ENCODE peak calls at places on chromosomes 13 and 19, in eight cellular contexts. One of them, this sample, is unnamed.

GRCh38 chr13:113634279-113635047 is 23.5 kb downstream of the ATP4B start:
- DNase-seq in HTR-8/SVneo: no peak
- DNase-seq in HS-5: no peak
- DNase-seq in Jurkat, Clone E6-1: peak; percentile 25
- DNase-seq in AG09319: no peak
- DNase-seq in C1 segment of cervical spinal cord: no peak
- DNase-seq in T1000: no peak
- DNase-seq in brain microvascular endothelial cell: no peak
- DNase-seq in this sample: no peak

GRCh38 chr19:35696835-35697234 is 7.5 kb upstream of the ZBTB32 start:
- DNase-seq in HTR-8/SVneo: no peak
- DNase-seq in HS-5: no peak
- DNase-seq in Jurkat, Clone E6-1: no peak
- DNase-seq in AG09319: no peak
- DNase-seq in C1 segment of cervical spinal cord: no peak
- DNase-seq in T1000: no peak
- DNase-seq in brain microvascular endothelial cell: no peak
- DNase-seq in this sample: no peak

GRCh38 chr13:40477623-40478608 is 188.5 kb downstream of the FOXO1 start:
- DNase-seq in HTR-8/SVneo: no peak
- DNase-seq in HS-5: no peak
- DNase-seq in Jurkat, Clone E6-1: no peak
- DNase-seq in AG09319: no peak
- DNase-seq in C1 segment of cervical spinal cord: no peak
- DNase-seq in T1000: no peak
- DNase-seq in brain microvascular endothelial cell: peak; percentile 24
- DNase-seq in this sample: no peak

GRCh38 chr19:38004505-38005223 is 97.7 kb downstream of the SIPA1L3 start:
- DNase-seq in HTR-8/SVneo: peak; percentile 96
- DNase-seq in HS-5: peak; percentile 92
- DNase-seq in Jurkat, Clone E6-1: peak; percentile 38
- DNase-seq in AG09319: peak; percentile 90
- DNase-seq in C1 segment of cervical spinal cord: peak; percentile 95
- DNase-seq in T1000: peak; percentile 79
- DNase-seq in brain microvascular endothelial cell: peak; percentile 98
- DNase-seq in this sample: peak; percentile 79

GRCh38 chr13:74040200-74040599 is 94.0 kb downstream of the KLF12 start:
- DNase-seq in HTR-8/SVneo: peak; percentile 32
- DNase-seq in HS-5: no peak
- DNase-seq in Jurkat, Clone E6-1: peak; percentile 47
- DNase-seq in AG09319: no peak
- DNase-seq in C1 segment of cervical spinal cord: no peak
- DNase-seq in T1000: no peak
- DNase-seq in brain microvascular endothelial cell: peak; percentile 28
- DNase-seq in this sample: no peak

GRCh38 chr13:47843005-47843404 is 158.1 kb downstream of the SUCLA2 start:
- DNase-seq in HTR-8/SVneo: no peak
- DNase-seq in HS-5: no peak
- DNase-seq in Jurkat, Clone E6-1: no peak
- DNase-seq in AG09319: no peak
- DNase-seq in C1 segment of cervical spinal cord: no peak
- DNase-seq in T1000: no peak
- DNase-seq in brain microvascular endothelial cell: no peak
- DNase-seq in this sample: no peak

GRCh38 chr13:36981156-36981743 is 17.9 kb downstream of the ALG5 start:
- DNase-seq in HTR-8/SVneo: peak; percentile 35
- DNase-seq in HS-5: no peak
- DNase-seq in Jurkat, Clone E6-1: peak; percentile 43
- DNase-seq in AG09319: peak; percentile 24
- DNase-seq in C1 segment of cervical spinal cord: no peak
- DNase-seq in T1000: no peak
- DNase-seq in brain microvascular endothelial cell: no peak
- DNase-seq in this sample: peak; percentile 39

GRCh38 chr13:44259045-44260042 is 114.3 kb upstream of the SERP2 start:
- DNase-seq in HTR-8/SVneo: no peak
- DNase-seq in HS-5: no peak
- DNase-seq in Jurkat, Clone E6-1: no peak
- DNase-seq in AG09319: no peak
- DNase-seq in C1 segment of cervical spinal cord: no peak
- DNase-seq in T1000: no peak
- DNase-seq in brain microvascular endothelial cell: peak; percentile 89
- DNase-seq in this sample: no peak

GRCh38 chr19:29610574-29611271 is 4.6 kb downstream of the POP4 start:
- DNase-seq in HTR-8/SVneo: peak; percentile 83
- DNase-seq in HS-5: no peak
- DNase-seq in Jurkat, Clone E6-1: peak; percentile 75
- DNase-seq in AG09319: peak; percentile 54
- DNase-seq in C1 segment of cervical spinal cord: peak; percentile 64
- DNase-seq in T1000: peak; percentile 46
- DNase-seq in brain microvascular endothelial cell: peak; percentile 76
- DNase-seq in this sample: peak; percentile 79

GRCh38 chr19:42129399-42130253 is 2.6 kb downstream of the POU2F2 start:
- DNase-seq in HTR-8/SVneo: no peak
- DNase-seq in HS-5: no peak
- DNase-seq in Jurkat, Clone E6-1: no peak
- DNase-seq in AG09319: no peak
- DNase-seq in C1 segment of cervical spinal cord: peak; percentile 64
- DNase-seq in T1000: no peak
- DNase-seq in brain microvascular endothelial cell: no peak
- DNase-seq in this sample: no peak